ENCODE peak calls at places on chromosome 4, in ten cellular contexts. H is endothelial cell of umbilical vein, Q is A549, E is heart left ventricle, Y is tibial nerve, X is HepG2, J is right lobe of liver, V is stomach, F is lower leg skin, S is uterus. C is an unnamed sample.

GRCh38 chr4:124713213-124713592 is 671 bp upstream of the ANKRD50 start:
- DNase-seq in H (peak; percentile 81), Q (peak; percentile 89), E (peak; percentile 77), Y (peak; percentile 57), X (peak; percentile 80), J (peak; percentile 64), V (peak; percentile 51), F (peak; percentile 93), S (peak; percentile 67), C (peak; percentile 5)

GRCh38 chr4:105140684-105141490 is 5.8 kb upstream of the TET2 start:
- DNase-seq in H (peak; percentile 50), Q (peak; percentile 37), E (peak; percentile 28), Y (peak; percentile 43), X (peak; percentile 54), J (no peak), V (no peak), F (no peak), S (no peak), C (no peak)

GRCh38 chr4:184810720-184811119 is 15.0 kb downstream of the ACSL1 start:
- DNase-seq in H (no peak), Q (no peak), E (no peak), Y (no peak), X (no peak), J (peak; percentile 82), V (no peak), F (peak; percentile 68), S (no peak), C (no peak)

GRCh38 chr4:41569957-41570356 is 32.0 kb downstream of the LIMCH1 start:
- DNase-seq in H (no peak), Q (peak; percentile 4), E (peak; percentile 57), Y (no peak), X (no peak), J (no peak), V (no peak), F (no peak), S (no peak), C (no peak)

GRCh38 chr4:82567444-82567843 is 5.7 kb upstream of the TMEM150C start:
- DNase-seq in H (no peak), Q (no peak), E (no peak), Y (no peak), X (no peak), J (no peak), V (no peak), F (no peak), S (no peak), C (no peak)

GRCh38 chr4:103719320-103720204 is at the start of gene TACR3:
- DNase-seq in H (no peak), Q (no peak), E (no peak), Y (no peak), X (no peak), J (no peak), V (no peak), F (no peak), S (no peak), C (no peak)

GRCh38 chr4:7845493-7846124 is 94.1 kb downstream of the AFAP1 start:
- DNase-seq in H (no peak), Q (peak; percentile 39), E (no peak), Y (no peak), X (peak; percentile 19), J (no peak), V (no peak), F (no peak), S (no peak), C (no peak)

GRCh38 chr4:114599231-114600065 is 841 bp downstream of the UGT8 start:
- DNase-seq in H (no peak), Q (no peak), E (no peak), Y (no peak), X (no peak), J (no peak), V (peak; percentile 43), F (peak; percentile 86), S (no peak), C (no peak)

GRCh38 chr4:18844726-18845125 is 823.2 kb upstream of the LCORL start:
- DNase-seq in H (no peak), Q (no peak), E (no peak), Y (no peak), X (no peak), J (no peak), V (no peak), F (no peak), S (no peak), C (no peak)

DNA sequence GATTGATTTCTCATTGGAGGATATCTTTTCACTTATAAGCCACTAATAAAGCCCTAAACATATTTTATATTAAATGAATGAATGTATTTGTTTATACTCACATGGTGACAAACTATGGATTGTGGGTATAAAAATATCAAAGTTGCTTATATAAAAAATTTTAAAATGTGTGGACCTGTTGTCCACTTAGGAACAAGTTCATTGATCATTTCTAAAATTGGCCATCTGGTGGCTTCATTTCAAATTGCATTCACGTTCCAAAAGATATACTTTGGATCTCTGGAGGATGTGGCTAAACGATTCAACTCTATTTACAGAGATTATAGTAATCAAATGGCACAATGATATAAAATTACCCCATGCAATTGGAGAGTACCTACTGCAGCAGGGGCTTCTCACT is 32.5 kb downstream of the FSTL5 start:
- DNase-seq in H (peak; percentile 7), Q (peak; percentile 8), E (no peak), Y (no peak), X (no peak), J (no peak), V (no peak), F (no peak), S (no peak), C (no peak)
- TF ChIP-seq CTCF in H (peak; percentile 1), Q (peak; percentile 17), E (no peak), Y (no peak), X (no peak), J (no peak), V (no peak), F (no peak), S (no peak), C (no peak)

DNA sequence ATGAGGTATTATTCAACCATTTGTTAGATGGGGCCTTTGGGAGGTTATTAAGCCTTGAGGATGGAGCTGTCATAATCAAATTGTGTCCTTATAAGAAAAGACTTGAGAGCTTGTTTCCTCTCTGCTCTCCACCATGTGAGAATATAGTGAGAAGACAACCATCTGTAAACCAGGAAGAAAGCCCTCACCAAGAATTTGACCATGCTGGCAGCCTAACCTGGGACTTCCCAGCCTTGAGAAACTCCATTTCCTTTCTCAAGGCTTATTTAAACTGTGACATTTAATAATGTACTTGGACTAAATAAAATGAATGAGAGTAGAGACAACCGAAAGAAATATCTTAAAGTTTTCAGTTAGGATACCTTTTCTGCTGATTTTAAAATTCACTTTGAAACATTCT is 83.7 kb upstream of the GC start:
- DNase-seq in H (no peak), Q (no peak), E (no peak), Y (no peak), X (no peak), J (no peak), V (no peak), F (no peak), S (no peak), C (no peak)
- TF ChIP-seq POLR2A in H (no peak), Q (no peak), E (no peak), Y (no peak), X (no peak), J (no peak), V (no peak), F (no peak), S (no peak), C (no peak)

DNA sequence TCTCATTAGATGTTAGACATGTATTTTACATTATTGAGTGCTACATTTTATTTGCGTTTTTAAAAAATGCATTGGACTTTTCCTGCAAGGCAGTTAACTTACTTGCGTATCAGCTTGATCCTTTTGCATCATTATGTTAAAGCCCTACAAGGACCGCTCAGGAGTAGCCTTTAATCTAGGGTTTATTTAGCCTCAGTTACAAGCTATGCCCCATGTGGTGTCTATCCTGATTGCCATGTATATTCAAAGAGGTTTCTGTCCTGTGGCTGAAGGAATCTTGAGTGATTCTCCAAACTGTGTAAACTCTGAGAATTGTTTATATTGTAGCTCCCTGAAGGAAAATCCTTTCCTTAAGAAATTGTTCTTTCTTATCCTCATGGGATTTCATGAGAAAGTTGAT is 821.8 kb upstream of the AGA start:
- DNase-seq in H (no peak), Q (no peak), E (no peak), Y (no peak), X (no peak), J (no peak), V (no peak), F (no peak), S (no peak), C (no peak)
- TF ChIP-seq CTCF in H (no peak), Q (no peak), E (no peak), Y (no peak), X (no peak), J (no peak), V (no peak), F (no peak), S (no peak), C (no peak)

GRCh38 chr4:151049430-151049884 is 34.4 kb upstream of the LRBA start:
- DNase-seq in H (no peak), Q (no peak), E (no peak), Y (no peak), X (no peak), J (no peak), V (no peak), F (peak; percentile 29), S (no peak), C (no peak)
- TF ChIP-seq POLR2A in H (no peak), Q (no peak), E (no peak), Y (no peak), X (no peak), J (no peak), V (no peak), F (no peak), S (no peak), C (no peak)

GRCh38 chr4:2320746-2321145 is 58.8 kb upstream of the MXD4 start:
- DNase-seq in H (no peak), Q (no peak), E (no peak), Y (no peak), X (no peak), J (no peak), V (peak; percentile 17), F (peak; percentile 80), S (no peak), C (peak; percentile 60)
- TF ChIP-seq CTCF in H (no peak), Q (no peak), E (no peak), Y (no peak), X (no peak), J (no peak), V (no peak), F (no peak), S (no peak), C (no peak)

C was measured in upper lobe of left lung.